ENCODE peak calls at places on chromosome 1, in ten cellular contexts. One of them, this sample, is unnamed. For H3K4me1, the result is how much of the 10 kb centered on the place peaks cover.

GRCh38 chr1:10629816-10630571 is 155.2 kb downstream of the PEX14 start:
- DNase-seq in heart right ventricle: peak
- DNase-seq in K562: no peak
- DNase-seq in hepatocyte: no peak
- DNase-seq in fibroblast of lung: no peak
- DNase-seq in CD8-positive, alpha-beta T cell: no peak
- DNase-seq in IMR-90: no peak
- DNase-seq in SJSA1: no peak
- DNase-seq in cardiac muscle cell: no peak
- DNase-seq in osteoblast: peak
- DNase-seq in this sample: no peak

GRCh38 chr1:109290998-109291397 is 8.1 kb upstream of the PSRC1 start:
- DNase-seq in heart right ventricle: no peak
- DNase-seq in K562: peak
- DNase-seq in hepatocyte: no peak
- DNase-seq in fibroblast of lung: no peak
- DNase-seq in CD8-positive, alpha-beta T cell: no peak
- DNase-seq in IMR-90: no peak
- DNase-seq in SJSA1: no peak
- DNase-seq in cardiac muscle cell: peak
- DNase-seq in osteoblast: no peak
- DNase-seq in this sample: no peak

GRCh38 chr1:117366281-117366981 is 818 bp upstream of the MAN1A2 start:
- DNase-seq in heart right ventricle: peak
- DNase-seq in K562: peak
- DNase-seq in hepatocyte: peak
- DNase-seq in fibroblast of lung: peak
- DNase-seq in CD8-positive, alpha-beta T cell: peak
- DNase-seq in IMR-90: peak
- DNase-seq in SJSA1: peak
- DNase-seq in cardiac muscle cell: peak
- DNase-seq in osteoblast: peak
- DNase-seq in this sample: peak

GRCh38 chr1:171185064-171185463 is at the start of gene FMO2:
- DNase-seq in heart right ventricle: peak
- DNase-seq in K562: no peak
- DNase-seq in hepatocyte: no peak
- DNase-seq in fibroblast of lung: no peak
- DNase-seq in CD8-positive, alpha-beta T cell: no peak
- DNase-seq in IMR-90: no peak
- DNase-seq in SJSA1: no peak
- DNase-seq in cardiac muscle cell: no peak
- DNase-seq in osteoblast: no peak
- DNase-seq in this sample: no peak

GRCh38 chr1:33392639-33393038 is 38.3 kb downstream of the PHC2 start:
- DNase-seq in heart right ventricle: no peak
- DNase-seq in K562: no peak
- DNase-seq in hepatocyte: no peak
- DNase-seq in fibroblast of lung: no peak
- DNase-seq in CD8-positive, alpha-beta T cell: no peak
- DNase-seq in IMR-90: peak
- DNase-seq in SJSA1: no peak
- DNase-seq in cardiac muscle cell: no peak
- DNase-seq in osteoblast: no peak
- DNase-seq in this sample: no peak

GRCh38 chr1:98644510-98644909 is 17.0 kb upstream of the SNX7 start:
- DNase-seq in heart right ventricle: no peak
- DNase-seq in K562: no peak
- DNase-seq in hepatocyte: no peak
- DNase-seq in fibroblast of lung: no peak
- DNase-seq in CD8-positive, alpha-beta T cell: no peak
- DNase-seq in IMR-90: no peak
- DNase-seq in SJSA1: no peak
- DNase-seq in cardiac muscle cell: no peak
- DNase-seq in osteoblast: no peak
- DNase-seq in this sample: no peak

GRCh38 chr1:8702121-8702520 is 115.3 kb downstream of the RERE start:
- DNase-seq in heart right ventricle: peak
- DNase-seq in K562: peak
- DNase-seq in hepatocyte: peak
- DNase-seq in fibroblast of lung: no peak
- DNase-seq in CD8-positive, alpha-beta T cell: no peak
- DNase-seq in IMR-90: no peak
- DNase-seq in SJSA1: peak
- DNase-seq in cardiac muscle cell: peak
- DNase-seq in osteoblast: peak
- DNase-seq in this sample: no peak

GRCh38 chr1:100523038-100523649 is 14.8 kb upstream of the GPR88 start:
- DNase-seq in heart right ventricle: no peak
- DNase-seq in K562: no peak
- DNase-seq in hepatocyte: no peak
- DNase-seq in fibroblast of lung: no peak
- DNase-seq in CD8-positive, alpha-beta T cell: no peak
- DNase-seq in IMR-90: peak
- DNase-seq in SJSA1: no peak
- DNase-seq in cardiac muscle cell: no peak
- DNase-seq in osteoblast: no peak
- DNase-seq in this sample: no peak

GRCh38 chr1:16461681-16462080 is 21.2 kb downstream of the NECAP2 start:
- DNase-seq in heart right ventricle: no peak
- DNase-seq in K562: no peak
- DNase-seq in hepatocyte: no peak
- DNase-seq in fibroblast of lung: no peak
- DNase-seq in CD8-positive, alpha-beta T cell: no peak
- DNase-seq in IMR-90: no peak
- DNase-seq in SJSA1: no peak
- DNase-seq in cardiac muscle cell: no peak
- DNase-seq in osteoblast: no peak
- DNase-seq in this sample: no peak

GRCh38 chr1:982765-983436 is 1.0 kb upstream of the PERM1 start:
- DNase-seq in heart right ventricle: no peak
- DNase-seq in K562: no peak
- DNase-seq in hepatocyte: no peak
- DNase-seq in fibroblast of lung: no peak
- DNase-seq in CD8-positive, alpha-beta T cell: no peak
- DNase-seq in IMR-90: no peak
- DNase-seq in SJSA1: no peak
- DNase-seq in cardiac muscle cell: no peak
- DNase-seq in osteoblast: peak
- DNase-seq in this sample: no peak

GRCh38 chr1:985126-985525 is 3.2 kb upstream of the PERM1 start:
- DNase-seq in heart right ventricle: no peak
- DNase-seq in K562: no peak
- DNase-seq in hepatocyte: no peak
- DNase-seq in fibroblast of lung: no peak
- DNase-seq in CD8-positive, alpha-beta T cell: no peak
- DNase-seq in IMR-90: no peak
- DNase-seq in SJSA1: no peak
- DNase-seq in cardiac muscle cell: no peak
- DNase-seq in osteoblast: peak
- DNase-seq in this sample: no peak

GRCh38 chr1:981955-982558 is at the start of gene PERM1:
- DNase-seq in heart right ventricle: peak
- DNase-seq in K562: no peak
- DNase-seq in hepatocyte: no peak
- DNase-seq in fibroblast of lung: no peak
- DNase-seq in CD8-positive, alpha-beta T cell: no peak
- DNase-seq in IMR-90: no peak
- DNase-seq in SJSA1: no peak
- DNase-seq in cardiac muscle cell: no peak
- DNase-seq in osteoblast: peak
- DNase-seq in this sample: no peak

GRCh38 chr1:983736-984475 is 2.0 kb upstream of the PERM1 start:
- DNase-seq in heart right ventricle: peak
- DNase-seq in K562: peak
- DNase-seq in hepatocyte: peak
- DNase-seq in fibroblast of lung: no peak
- DNase-seq in CD8-positive, alpha-beta T cell: peak
- DNase-seq in IMR-90: no peak
- DNase-seq in SJSA1: no peak
- DNase-seq in cardiac muscle cell: peak
- DNase-seq in osteoblast: peak
- DNase-seq in this sample: no peak

GRCh38 chr1:984476-984814 is 2.6 kb upstream of the PERM1 start:
- DNase-seq in heart right ventricle: no peak
- DNase-seq in K562: no peak
- DNase-seq in hepatocyte: no peak
- DNase-seq in fibroblast of lung: no peak
- DNase-seq in CD8-positive, alpha-beta T cell: no peak
- DNase-seq in IMR-90: no peak
- DNase-seq in SJSA1: no peak
- DNase-seq in cardiac muscle cell: no peak
- DNase-seq in osteoblast: no peak
- DNase-seq in this sample: no peak
- H3K4me3 ChIP-seq in heart right ventricle: peak
- H3K4me3 ChIP-seq in K562: no peak
- H3K4me3 ChIP-seq in hepatocyte: no peak
- H3K4me3 ChIP-seq in fibroblast of lung: no peak
- H3K4me3 ChIP-seq in CD8-positive, alpha-beta T cell: no peak
- H3K4me3 ChIP-seq in IMR-90: no peak
- H3K4me3 ChIP-seq in SJSA1: no peak
- H3K4me3 ChIP-seq in cardiac muscle cell: peak
- H3K4me3 ChIP-seq in osteoblast: peak
- H3K4me3 ChIP-seq in this sample: no peak

DNA sequence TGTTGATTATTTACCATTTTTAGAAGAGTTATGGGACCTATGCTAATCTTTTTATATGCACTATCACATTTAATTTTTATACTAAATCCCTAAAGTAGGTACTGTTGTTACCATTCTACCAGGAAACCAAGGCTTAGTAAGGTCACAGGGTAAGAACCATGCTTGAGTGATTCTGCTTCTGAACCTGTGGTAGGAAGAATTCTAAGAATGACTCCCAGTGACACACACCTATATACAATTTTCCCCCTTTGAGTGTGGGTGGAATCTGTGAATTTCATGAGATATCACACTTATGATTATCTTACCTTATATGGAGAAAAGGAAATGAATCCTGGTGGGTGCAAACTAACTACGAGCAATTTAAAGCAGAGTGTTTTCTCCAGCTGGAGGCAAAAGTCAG is 391.0 kb downstream of the USH2A start:
- DNase-seq in heart right ventricle: no peak
- DNase-seq in K562: no peak
- DNase-seq in hepatocyte: no peak
- DNase-seq in fibroblast of lung: no peak
- DNase-seq in CD8-positive, alpha-beta T cell: no peak
- DNase-seq in IMR-90: no peak
- DNase-seq in SJSA1: no peak
- DNase-seq in cardiac muscle cell: no peak
- DNase-seq in osteoblast: no peak
- DNase-seq in this sample: no peak
- H3K4me1 ChIP-seq in heart right ventricle: under half
- H3K4me1 ChIP-seq in K562: under half
- H3K4me1 ChIP-seq in hepatocyte: under half
- H3K4me1 ChIP-seq in fibroblast of lung: under half
- H3K4me1 ChIP-seq in CD8-positive, alpha-beta T cell: under half
- H3K4me1 ChIP-seq in IMR-90: under half
- H3K4me1 ChIP-seq in SJSA1: under half
- H3K4me1 ChIP-seq in cardiac muscle cell: under half
- H3K4me1 ChIP-seq in osteoblast: under half
- H3K4me1 ChIP-seq in this sample: under half

DNA sequence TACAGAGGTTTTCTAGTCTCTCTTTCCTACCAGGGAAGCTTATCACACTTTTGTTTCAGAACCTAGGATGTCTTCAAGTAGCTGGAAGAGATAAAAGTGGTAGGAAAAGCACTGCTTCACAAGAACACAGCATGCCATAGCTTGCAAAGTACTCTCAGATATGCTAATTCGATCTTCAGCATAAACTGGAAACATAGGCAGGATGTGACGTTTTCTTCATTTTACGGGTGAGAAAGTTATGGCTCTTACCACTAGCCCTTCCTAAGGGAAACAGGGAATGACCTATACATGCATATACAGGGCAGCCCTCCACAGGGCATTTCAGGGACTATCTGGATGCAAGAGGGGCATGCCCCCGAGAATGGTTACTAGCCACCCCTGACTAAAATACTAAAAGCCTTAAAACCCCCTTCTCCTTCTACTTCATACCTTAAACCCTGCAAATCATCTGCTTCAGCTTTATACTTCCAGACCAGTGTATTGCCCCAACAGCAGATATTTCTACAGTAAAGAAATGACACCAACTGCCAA is 2.5 kb downstream of the C1orf116 start:
- DNase-seq in heart right ventricle: no peak
- DNase-seq in K562: peak
- DNase-seq in hepatocyte: no peak
- DNase-seq in fibroblast of lung: no peak
- DNase-seq in CD8-positive, alpha-beta T cell: no peak
- DNase-seq in IMR-90: no peak
- DNase-seq in SJSA1: no peak
- DNase-seq in cardiac muscle cell: no peak
- DNase-seq in osteoblast: peak
- DNase-seq in this sample: no peak
- H3K4me3 ChIP-seq in heart right ventricle: no peak
- H3K4me3 ChIP-seq in K562: no peak
- H3K4me3 ChIP-seq in hepatocyte: no peak
- H3K4me3 ChIP-seq in fibroblast of lung: no peak
- H3K4me3 ChIP-seq in CD8-positive, alpha-beta T cell: no peak
- H3K4me3 ChIP-seq in IMR-90: no peak
- H3K4me3 ChIP-seq in SJSA1: no peak
- H3K4me3 ChIP-seq in cardiac muscle cell: no peak
- H3K4me3 ChIP-seq in osteoblast: no peak
- H3K4me3 ChIP-seq in this sample: no peak

GRCh38 chr1:153630384-153630783 is 2.1 kb downstream of the S100A1 start:
- DNase-seq in heart right ventricle: no peak
- DNase-seq in K562: no peak
- DNase-seq in hepatocyte: no peak
- DNase-seq in fibroblast of lung: no peak
- DNase-seq in CD8-positive, alpha-beta T cell: no peak
- DNase-seq in IMR-90: no peak
- DNase-seq in SJSA1: no peak
- DNase-seq in cardiac muscle cell: no peak
- DNase-seq in osteoblast: peak
- DNase-seq in this sample: no peak

GRCh38 chr1:153627797-153628626 is at the start of gene S100A1:
- DNase-seq in heart right ventricle: peak
- DNase-seq in K562: peak
- DNase-seq in hepatocyte: no peak
- DNase-seq in fibroblast of lung: no peak
- DNase-seq in CD8-positive, alpha-beta T cell: no peak
- DNase-seq in IMR-90: no peak
- DNase-seq in SJSA1: no peak
- DNase-seq in cardiac muscle cell: no peak
- DNase-seq in osteoblast: peak
- DNase-seq in this sample: no peak

GRCh38 chr1:153629971-153630370 is 1.7 kb downstream of the S100A1 start:
- DNase-seq in heart right ventricle: peak
- DNase-seq in K562: no peak
- DNase-seq in hepatocyte: no peak
- DNase-seq in fibroblast of lung: no peak
- DNase-seq in CD8-positive, alpha-beta T cell: no peak
- DNase-seq in IMR-90: no peak
- DNase-seq in SJSA1: no peak
- DNase-seq in cardiac muscle cell: no peak
- DNase-seq in osteoblast: peak
- DNase-seq in this sample: no peak

GRCh38 chr1:153629343-153629665 is 1.1 kb downstream of the S100A1 start:
- DNase-seq in heart right ventricle: no peak
- DNase-seq in K562: no peak
- DNase-seq in hepatocyte: no peak
- DNase-seq in fibroblast of lung: no peak
- DNase-seq in CD8-positive, alpha-beta T cell: no peak
- DNase-seq in IMR-90: no peak
- DNase-seq in SJSA1: no peak
- DNase-seq in cardiac muscle cell: no peak
- DNase-seq in osteoblast: no peak
- DNase-seq in this sample: no peak

GRCh38 chr1:153628638-153629342 is 556 bp downstream of the S100A1 start:
- DNase-seq in heart right ventricle: no peak
- DNase-seq in K562: no peak
- DNase-seq in hepatocyte: no peak
- DNase-seq in fibroblast of lung: no peak
- DNase-seq in CD8-positive, alpha-beta T cell: no peak
- DNase-seq in IMR-90: no peak
- DNase-seq in SJSA1: no peak
- DNase-seq in cardiac muscle cell: no peak
- DNase-seq in osteoblast: no peak
- DNase-seq in this sample: no peak
- H3K4me1 ChIP-seq in heart right ventricle: half or more
- H3K4me1 ChIP-seq in K562: under half
- H3K4me1 ChIP-seq in hepatocyte: under half
- H3K4me1 ChIP-seq in fibroblast of lung: under half
- H3K4me1 ChIP-seq in CD8-positive, alpha-beta T cell: under half
- H3K4me1 ChIP-seq in IMR-90: under half
- H3K4me1 ChIP-seq in SJSA1: under half
- H3K4me1 ChIP-seq in cardiac muscle cell: under half
- H3K4me1 ChIP-seq in osteoblast: under half
- H3K4me1 ChIP-seq in this sample: under half